ENCODE peak calls at places on chromosomes 7 and 10, in ten cellular contexts. J is adrenal gland, X is uterus, O is tibial nerve, B is colonic mucosa, R is endodermal cell, H is upper lobe of right lung, C is tibial artery, E is fibroblast of lung, Z is H1. Y is an unnamed sample.

GRCh38 chr10:61285749-61286148 is 167.4 kb downstream of the TMEM26 start:
- DNase-seq in E (peak; percentile 36), J (no peak), C (no peak), H (no peak), O (no peak), R (peak; percentile 47), B (no peak), Z (no peak), X (no peak), Y (no peak)

GRCh38 chr7:28312973-28313372 is 99.3 kb upstream of the CREB5 start:
- DNase-seq in O (no peak), B (no peak), X (no peak), R (no peak), C (no peak), H (no peak), Z (no peak), E (no peak), J (no peak), Y (no peak)

GRCh38 chr7:131057015-131057518 is 270.6 kb upstream of the MKLN1 start:
- DNase-seq in C (no peak), Z (no peak), E (peak; percentile 93), H (no peak), X (no peak), O (peak; percentile 49), R (no peak), B (peak; percentile 45), J (no peak), Y (no peak)

GRCh38 chr10:132810141-132810806 is 24.3 kb upstream of the NKX6-2 start:
- DNase-seq in Z (no peak), R (peak; percentile 40), X (no peak), H (no peak), J (no peak), B (no peak), C (no peak), O (no peak), E (no peak), Y (no peak)

GRCh38 chr7:50812847-50813475 is 30.3 kb upstream of the GRB10 start:
- DNase-seq in O (peak; percentile 52), E (peak; percentile 83), J (peak; percentile 87), Z (no peak), H (peak; percentile 78), C (peak; percentile 47), X (peak; percentile 43), B (peak; percentile 84), R (peak; percentile 61), Y (peak; percentile 84)

GRCh38 chr7:102047167-102047566 is 229.7 kb downstream of the CUX1 start:
- DNase-seq in Z (no peak), H (no peak), R (no peak), C (no peak), O (no peak), E (no peak), J (no peak), X (no peak), B (no peak), Y (no peak)

GRCh38 chr7:16004661-16005060 is 318.2 kb upstream of the MEOX2 start:
- DNase-seq in E (no peak), H (no peak), O (no peak), R (no peak), J (no peak), C (no peak), Z (no peak), B (no peak), X (no peak), Y (no peak)

GRCh38 chr10:6219494-6219836 is 16.7 kb downstream of the PFKFB3 start:
- DNase-seq in O (no peak), Z (no peak), B (no peak), E (no peak), C (no peak), X (no peak), J (no peak), H (no peak), R (no peak), Y (no peak)

GRCh38 chr10:116170815-116171250 is 102.2 kb downstream of the GFRA1 start:
- DNase-seq in E (peak; percentile 37), R (no peak), X (no peak), C (no peak), Z (no peak), H (no peak), B (no peak), O (no peak), J (no peak), Y (no peak)

GRCh38 chr7:130131191-130131834 is 61.0 kb downstream of the KLHDC10 start:
- DNase-seq in J (no peak), H (no peak), Z (no peak), R (no peak), X (no peak), C (no peak), E (no peak), O (no peak), B (no peak), Y (no peak)

GRCh38 chr7:507623-508305 is 11.9 kb downstream of the PDGFA start:
- DNase-seq in Z (no peak), B (no peak), J (no peak), E (no peak), R (no peak), H (peak; percentile 51), O (no peak), X (no peak), C (no peak), Y (no peak)

GRCh38 chr10:8511026-8511425 is 456.5 kb downstream of the GATA3 start:
- DNase-seq in C (no peak), Z (no peak), X (no peak), H (no peak), O (no peak), J (no peak), R (peak; percentile 60), B (no peak), E (no peak), Y (no peak)

DNA sequence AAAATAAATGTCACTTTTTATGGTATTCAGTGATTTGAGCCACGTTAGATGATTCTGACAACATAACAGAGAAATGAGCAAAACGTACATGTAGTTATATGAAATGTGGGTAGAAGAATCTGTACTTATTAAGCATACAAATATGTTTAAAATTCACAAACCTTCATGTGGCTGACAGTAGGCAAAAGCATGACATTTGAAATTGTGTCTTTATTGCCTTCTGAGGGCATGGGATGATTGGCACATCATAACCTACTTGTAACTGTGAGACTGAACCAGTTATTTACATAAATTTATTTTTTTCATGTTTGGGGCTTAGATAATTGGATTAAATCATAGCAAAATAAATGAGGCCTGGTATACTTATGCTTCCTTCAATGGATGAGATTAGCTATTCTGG is 202.2 kb downstream of the DNAJB9 start:
- DNase-seq in J (no peak), H (no peak), E (no peak), B (no peak), O (no peak), C (no peak), Z (no peak), R (no peak), X (no peak), Y (no peak)
- TF ChIP-seq CTCF in J (no peak), H (no peak), E (no peak), B (no peak), O (no peak), C (no peak), Z (no peak), R (no peak), X (no peak), Y (no peak)

GRCh38 chr7:84701524-84702306 is 485.1 kb downstream of the SEMA3D start:
- DNase-seq in Z (no peak), C (no peak), O (no peak), H (no peak), X (no peak), J (no peak), B (peak; percentile 28), E (peak; percentile 99), R (peak; percentile 56), Y (peak; percentile 12)
- H3K4me3 ChIP-seq in Z (no peak overlapping the region), C (no peak overlapping the region), O (no peak overlapping the region), H (no peak overlapping the region), X (no peak overlapping the region), J (no peak overlapping the region), B (no peak overlapping the region), E (no peak overlapping the region), R (no peak overlapping the region), Y (no peak overlapping the region)

GRCh38 chr10:93458821-93459257 is 23.3 kb downstream of the MYOF start:
- DNase-seq in J (peak; percentile 90), X (peak; percentile 81), R (peak; percentile 90), C (peak; percentile 93), B (no peak), Z (no peak), E (peak; percentile 100), O (peak; percentile 86), H (peak; percentile 83), Y (peak; percentile 96)
- H3K4me1 ChIP-seq in J (peaks cover 16% of the 10 kb centered on the region), X (peaks cover 7% of the 10 kb centered on the region), R (peaks cover 5% of the 10 kb centered on the region), C (peaks cover 44% of the 10 kb centered on the region), B (peaks cover 5% of the 10 kb centered on the region), Z (no peaks in the 10 kb centered on the region), E (peaks cover 47% of the 10 kb centered on the region), O (no peaks in the 10 kb centered on the region), H (peaks cover 54% of the 10 kb centered on the region), Y (peaks cover 17% of the 10 kb centered on the region)

DNA sequence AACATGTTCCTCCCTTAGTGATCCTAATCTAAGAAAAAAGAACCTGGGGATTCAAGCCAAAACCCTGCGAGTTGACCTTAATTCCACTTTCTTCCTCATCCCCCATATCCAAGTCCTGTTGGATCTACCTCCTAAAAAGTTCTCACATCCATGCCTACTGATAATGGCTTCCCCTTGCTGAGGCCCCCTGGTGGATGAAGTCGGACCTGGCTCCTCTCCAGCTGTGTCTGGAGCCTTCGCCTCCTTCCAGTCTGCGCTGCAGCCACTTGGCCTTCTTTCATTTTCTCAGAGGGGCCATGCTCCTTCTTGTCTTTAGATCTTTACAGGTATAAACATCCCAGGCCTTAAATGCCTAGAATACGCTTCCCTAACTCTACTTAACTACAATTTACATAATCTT is 8.1 kb downstream of the PDE1C start:
- DNase-seq in E (peak; percentile 35), C (peak; percentile 53), O (peak; percentile 27), R (peak; percentile 93), Z (peak; percentile 86), J (peak; percentile 29), X (peak; percentile 27), B (peak; percentile 63), H (peak; percentile 70), Y (no peak)
- TF ChIP-seq CTCF in E (peak; percentile 40), C (peak; percentile 46), O (no peak), R (peak; percentile 94), Z (peak; percentile 88), J (peak; percentile 20), X (no peak), B (peak; percentile 47), H (peak; percentile 53), Y (no peak)

GRCh38 chr7:97016392-97017196 is 8.0 kb downstream of the DLX5 start:
- DNase-seq in C (no peak), E (no peak), R (peak; percentile 93), O (no peak), Z (peak; percentile 84), H (no peak), B (no peak), J (no peak), X (no peak), Y (no peak)
- H3K4me3 ChIP-seq in C (no peak overlapping the region), E (no peak overlapping the region), R (peak overlapping the region; percentile 71), O (no peak overlapping the region), Z (peak overlapping the region; percentile 32), H (no peak overlapping the region), B (no peak overlapping the region), J (no peak overlapping the region), X (no peak overlapping the region), Y (peak overlapping the region; percentile 7)

GRCh38 chr10:125128397-125129075 is 31.8 kb downstream of the CTBP2 start:
- DNase-seq in R (no peak), X (no peak), J (no peak), Z (no peak), E (no peak), H (peak; percentile 23), B (no peak), O (no peak), C (no peak), Y (no peak)
- H3K4me1 ChIP-seq in R (peaks cover 3% of the 10 kb centered on the region), X (peaks cover 6% of the 10 kb centered on the region), J (peaks cover 19% of the 10 kb centered on the region), Z (peaks cover 1% of the 10 kb centered on the region), E (peaks cover 13% of the 10 kb centered on the region), H (peaks cover 15% of the 10 kb centered on the region), B (peaks cover 10% of the 10 kb centered on the region), O (no peaks in the 10 kb centered on the region), C (peaks cover 35% of the 10 kb centered on the region), Y (no peaks in the 10 kb centered on the region)

Y was measured in ascending aorta.